ENCODE peak calls at places on chromosomes 4 and X, in eight cellular contexts. F, W, E, Y, U, V, O and R are unnamed samples.

GRCh38 chr4:1310031-1310795 is 20.5 kb downstream of the MAEA start:
- DNase-seq in F (no peak), W (no peak), E (no peak), Y (no peak), U (no peak), V (no peak), O (no peak), R (no peak)

GRCh38 chr4:3269105-3269927 is 20.4 kb downstream of the MSANTD1 start:
- DNase-seq in F (no peak), W (no peak), E (no peak), Y (no peak), U (no peak), V (no peak), O (no peak), R (no peak)

GRCh38 chrX:10847333-10847732 is 226.9 kb upstream of the MID1 start:
- DNase-seq in F (no peak), W (no peak), E (no peak), Y (no peak), U (no peak), V (no peak), O (peak), R (no peak)

GRCh38 chr4:141132689-141133145 is 552 bp downstream of the RNF150 start:
- DNase-seq in F (peak), W (no peak), E (no peak), Y (peak), U (peak), V (no peak), O (peak), R (peak)

GRCh38 chr4:94827481-94828110 is 69.8 kb downstream of the BMPR1B start:
- DNase-seq in F (no peak), W (no peak), E (peak), Y (peak), U (no peak), V (no peak), O (peak), R (no peak)

GRCh38 chrX:7077241-7077909 is 70.1 kb upstream of the STS start:
- DNase-seq in F (no peak), W (no peak), E (no peak), Y (no peak), U (no peak), V (no peak), O (no peak), R (no peak)

GRCh38 chr4:76781698-76782595 is 116.0 kb downstream of the SOWAHB start:
- DNase-seq in F (no peak), W (no peak), E (peak), Y (peak), U (no peak), V (no peak), O (peak), R (no peak)

GRCh38 chr4:2793920-2794706 is 1.2 kb downstream of the SH3BP2 start:
- DNase-seq in F (no peak), W (no peak), E (peak), Y (peak), U (peak), V (peak), O (peak), R (no peak)

GRCh38 chr4:61938250-61938846 is 738.2 kb downstream of the ADGRL3 start:
- DNase-seq in F (no peak), W (no peak), E (no peak), Y (no peak), U (no peak), V (no peak), O (no peak), R (peak)

GRCh38 chr4:1047106-1047975 is 35.9 kb downstream of the FGFRL1 start:
- DNase-seq in F (no peak), W (no peak), E (no peak), Y (no peak), U (peak), V (no peak), O (no peak), R (no peak)

GRCh38 chr4:22237846-22238513 is 277.9 kb downstream of the ADGRA3 start:
- DNase-seq in F (no peak), W (no peak), E (no peak), Y (peak), U (no peak), V (no peak), O (no peak), R (no peak)

GRCh38 chrX:69505772-69506616 is 1.9 kb downstream of the NALF2 start:
- DNase-seq in F (no peak), W (no peak), E (no peak), Y (no peak), U (peak), V (no peak), O (no peak), R (no peak)

GRCh38 chr4:62377700-62378099 is 1177.6 kb downstream of the ADGRL3 start:
- DNase-seq in F (no peak), W (no peak), E (no peak), Y (no peak), U (no peak), V (no peak), O (no peak), R (no peak)

GRCh38 chrX:120457766-120458180 is 11.3 kb downstream of the LAMP2 start:
- DNase-seq in F (no peak), W (no peak), E (peak), Y (peak), U (no peak), V (no peak), O (peak), R (no peak)

GRCh38 chr4:118417325-118417724 is 64.5 kb upstream of the PRSS12 start:
- DNase-seq in F (no peak), W (no peak), E (no peak), Y (peak), U (no peak), V (no peak), O (peak), R (no peak)

GRCh38 chr4:188341428-188341827 is 202.2 kb downstream of the TRIML1 start:
- DNase-seq in F (no peak), W (no peak), E (no peak), Y (no peak), U (no peak), V (no peak), O (no peak), R (no peak)